ENCODE peak calls at places on chromosomes 12 and 14, in five cellular contexts. B, R, I, T and W are unnamed samples.

GRCh38 chr14:88085736-88086135 is 80.8 kb downstream of the GPR65 start:
- DNase-seq in B (no peak), R (no peak), I (no peak), T (no peak), W (no peak)

GRCh38 chr12:62363506-62363905 is 103.1 kb upstream of the MON2 start:
- DNase-seq in B (no peak), R (no peak), I (no peak), T (no peak), W (no peak)

GRCh38 chr12:55938826-55939501 is 8.0 kb downstream of the DGKA start:
- DNase-seq in B (no peak), R (no peak), I (no peak), T (no peak), W (no peak)

GRCh38 chr14:106308839-106309389 is 782.5 kb downstream of the TMEM121 start:
- DNase-seq in B (no peak), R (peak; percentile 42), I (peak; percentile 64), T (no peak), W (no peak)

GRCh38 chr12:30796508-30796780 is 41.7 kb upstream of the CAPRIN2 start:
- DNase-seq in B (peak; percentile 58), R (peak; percentile 79), I (peak; percentile 78), T (no peak), W (peak; percentile 67)

GRCh38 chr12:58502236-58502635 is 418.1 kb downstream of the LRIG3 start:
- DNase-seq in B (no peak), R (peak; percentile 85), I (no peak), T (peak; percentile 19), W (no peak)

GRCh38 chr12:57899010-57899662 is 42.2 kb upstream of the ATP23 start:
- DNase-seq in B (peak; percentile 70), R (no peak), I (no peak), T (peak; percentile 94), W (peak; percentile 38)

GRCh38 chr14:55077691-55078151 is 26.3 kb downstream of the MAPK1IP1L start:
- DNase-seq in B (no peak), R (peak; percentile 48), I (no peak), T (no peak), W (peak; percentile 86)

GRCh38 chr12:128098725-128099124 is 168.2 kb upstream of the TMEM132C start:
- DNase-seq in B (no peak), R (no peak), I (no peak), T (no peak), W (no peak)

GRCh38 chr14:71650187-71650586 is 282.0 kb upstream of the RGS6 start:
- DNase-seq in B (no peak), R (no peak), I (no peak), T (no peak), W (no peak)

GRCh38 chr14:71698698-71699097 is 233.5 kb upstream of the RGS6 start:
- DNase-seq in B (no peak), R (no peak), I (no peak), T (no peak), W (no peak)

DNA sequence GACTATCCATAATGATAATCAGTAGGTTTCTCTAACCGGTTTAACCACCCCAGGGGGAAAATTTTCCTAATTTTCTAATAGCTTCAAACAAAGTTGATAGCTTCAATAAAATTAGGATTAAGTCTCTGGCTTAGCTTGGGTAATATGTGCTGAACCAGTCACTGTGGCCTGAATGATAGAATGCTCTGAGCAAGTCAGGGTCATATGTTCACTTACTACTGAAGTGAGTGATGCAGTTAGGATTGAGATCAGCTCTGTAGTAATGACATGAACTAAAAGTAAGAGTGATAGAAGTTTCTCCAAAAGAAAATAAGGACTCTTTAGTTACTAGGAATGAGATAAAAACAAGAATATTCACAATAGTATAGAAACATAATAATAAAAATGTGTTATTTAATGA is 32.6 kb downstream of the ETNK1 start:
- DNase-seq in B (no peak), R (no peak), I (no peak), T (no peak), W (no peak)
- H3F3A ChIP-seq in B (no peaks in the 10 kb centered on the region), R (no peaks in the 10 kb centered on the region), I (no peaks in the 10 kb centered on the region), T (no peaks in the 10 kb centered on the region), W (peaks cover 7% of the 10 kb centered on the region)

GRCh38 chr12:95385646-95386045 is 88.3 kb upstream of the METAP2 start:
- DNase-seq in B (no peak), R (no peak), I (no peak), T (no peak), W (no peak)

GRCh38 chr12:95386056-95386455 is 87.9 kb upstream of the METAP2 start:
- DNase-seq in B (no peak), R (no peak), I (no peak), T (no peak), W (no peak)

GRCh38 chr12:95380997-95381786 is 92.8 kb upstream of the METAP2 start:
- DNase-seq in B (peak; percentile 49), R (no peak), I (no peak), T (no peak), W (peak; percentile 38)

GRCh38 chr12:95384785-95385184 is 89.2 kb upstream of the METAP2 start:
- DNase-seq in B (no peak), R (no peak), I (no peak), T (no peak), W (no peak)

DNA sequence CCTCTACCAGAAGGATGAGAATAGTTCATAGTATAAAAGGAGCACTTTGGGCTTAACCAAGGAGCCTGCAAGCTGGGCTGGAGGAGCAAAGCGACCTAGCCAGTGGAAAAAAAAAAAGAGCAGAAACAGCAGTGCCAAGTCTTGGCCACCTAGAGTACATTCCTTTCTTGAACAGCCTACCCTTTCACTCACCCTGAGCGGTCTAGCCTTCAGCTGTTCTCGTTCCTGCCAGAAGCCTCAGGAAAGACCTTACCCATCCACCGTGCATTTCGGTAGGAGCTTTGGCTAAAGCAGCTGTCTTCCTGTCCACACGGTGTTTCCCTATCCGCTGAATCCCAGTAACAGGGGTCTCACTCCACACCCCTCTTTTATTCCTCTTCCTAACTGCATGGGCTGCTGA is 88.7 kb upstream of the METAP2 start:
- DNase-seq in B (no peak), R (peak; percentile 19), I (peak; percentile 12), T (no peak), W (no peak)
- H3K4me3 ChIP-seq in B (no peak overlapping the region), R (no peak overlapping the region), I (no peak overlapping the region), T (no peak overlapping the region), W (no peak overlapping the region)

DNA sequence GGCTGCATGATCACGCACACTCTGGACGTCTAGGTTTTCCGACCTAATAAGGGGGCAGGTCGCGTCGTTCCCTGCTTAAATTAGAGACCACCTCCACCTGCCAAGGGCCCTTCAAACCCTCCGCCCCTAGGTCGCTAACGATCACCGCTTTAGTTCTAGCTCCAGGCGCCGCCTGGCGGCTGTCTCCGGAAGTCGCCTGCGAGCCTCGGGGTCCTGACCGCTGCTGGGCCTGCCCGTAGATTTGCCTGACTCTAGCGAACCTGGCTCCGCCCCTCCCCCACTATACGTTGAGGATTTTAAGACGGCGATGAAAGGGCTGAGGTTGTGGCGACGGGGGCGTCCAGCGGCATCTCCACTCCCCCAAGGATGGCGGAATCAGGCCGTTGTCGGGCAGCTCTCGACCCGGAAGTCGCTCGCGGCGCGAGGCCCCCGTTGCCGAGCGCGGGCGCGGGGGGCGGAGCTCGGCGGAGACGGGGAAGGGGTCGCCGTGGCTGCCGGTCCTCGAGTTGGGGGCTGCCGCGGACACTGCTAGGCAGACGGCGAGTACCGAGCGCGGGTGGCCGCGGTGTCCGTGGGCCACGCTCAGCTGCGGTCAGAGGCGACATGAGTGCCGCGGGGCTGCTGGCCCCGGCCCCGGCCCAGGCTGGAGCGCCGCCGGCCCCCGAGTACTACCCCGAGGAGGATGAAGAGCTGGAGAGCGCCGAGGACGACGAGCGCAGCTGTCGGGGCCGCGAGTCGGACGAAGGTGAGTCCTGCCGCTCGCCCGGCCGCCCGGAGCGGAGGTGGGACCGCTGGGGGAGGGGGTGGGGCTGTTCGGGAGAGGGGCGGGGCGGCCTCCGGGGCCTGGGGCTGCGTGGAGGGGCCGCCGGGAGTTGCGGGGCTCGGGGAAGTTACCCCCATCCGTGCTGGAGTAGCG is at the start of gene SUDS3:
- DNase-seq in B (peak; percentile 94), R (peak; percentile 94), I (peak; percentile 95), T (peak; percentile 69), W (peak; percentile 51)
- H3F3A ChIP-seq in B (no peaks in the 10 kb centered on the region), R (peaks cover 3% of the 10 kb centered on the region), I (peaks cover 3% of the 10 kb centered on the region), T (peaks cover 7% of the 10 kb centered on the region), W (peaks cover 10% of the 10 kb centered on the region)

GRCh38 chr14:77316872-77317271 is 3.8 kb downstream of the POMT2 start:
- DNase-seq in B (peak; percentile 74), R (no peak), I (no peak), T (no peak), W (no peak)

GRCh38 chr14:77322209-77322902 is 1.5 kb downstream of the GSTZ1 start:
- DNase-seq in B (no peak), R (no peak), I (no peak), T (no peak), W (no peak)

GRCh38 chr14:77318006-77318553 is 2.6 kb downstream of the POMT2 start:
- DNase-seq in B (no peak), R (no peak), I (no peak), T (no peak), W (no peak)

GRCh38 chr14:77320238-77320935 is at the start of gene POMT2:
- DNase-seq in B (peak; percentile 98), R (peak; percentile 97), I (peak; percentile 98), T (peak; percentile 75), W (peak; percentile 89)

GRCh38 chr14:77319416-77319815 is 1.3 kb downstream of the POMT2 start:
- DNase-seq in B (peak; percentile 49), R (no peak), I (no peak), T (no peak), W (no peak)
- H3K4me3 ChIP-seq in B (peak overlapping the region; percentile 86), R (peak overlapping the region; percentile 75), I (peak overlapping the region; percentile 94), T (no peak overlapping the region), W (peak overlapping the region; percentile 83)

DNA sequence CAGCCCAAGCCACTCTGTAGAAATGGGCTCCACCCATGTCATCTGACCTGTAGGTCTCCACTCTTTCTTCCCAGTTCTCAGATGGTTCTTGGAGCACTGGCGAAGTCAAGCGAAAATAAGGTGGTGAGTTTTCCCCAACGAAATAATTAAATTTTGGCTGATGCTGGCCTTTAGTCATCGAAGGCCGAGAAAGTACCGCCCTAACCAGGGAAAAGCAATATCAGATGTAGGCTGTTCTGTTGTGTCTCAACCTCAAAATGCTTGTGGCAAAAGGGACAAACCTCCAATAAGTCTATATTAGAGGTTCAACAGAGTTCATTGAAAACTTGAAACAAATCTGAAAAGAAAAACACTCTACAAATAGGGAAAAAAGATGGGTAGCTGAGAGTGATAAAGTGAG is 48.6 kb upstream of the BCAT1 start:
- DNase-seq in B (no peak), R (no peak), I (no peak), T (peak; percentile 29), W (no peak)
- H3F3A ChIP-seq in B (no peaks in the 10 kb centered on the region), R (peaks cover 9% of the 10 kb centered on the region), I (no peaks in the 10 kb centered on the region), T (peaks cover 22% of the 10 kb centered on the region), W (no peaks in the 10 kb centered on the region)

GRCh38 chr14:51139221-51139681 is 44.3 kb upstream of the TRIM9 start:
- DNase-seq in B (no peak), R (no peak), I (no peak), T (no peak), W (peak; percentile 11)

GRCh38 chr14:51138353-51139103 is 43.6 kb upstream of the TRIM9 start:
- DNase-seq in B (no peak), R (no peak), I (peak; percentile 37), T (no peak), W (no peak)
- H3K4me3 ChIP-seq in B (no peak overlapping the region), R (no peak overlapping the region), I (no peak overlapping the region), T (no peak overlapping the region), W (no peak overlapping the region)

DNA sequence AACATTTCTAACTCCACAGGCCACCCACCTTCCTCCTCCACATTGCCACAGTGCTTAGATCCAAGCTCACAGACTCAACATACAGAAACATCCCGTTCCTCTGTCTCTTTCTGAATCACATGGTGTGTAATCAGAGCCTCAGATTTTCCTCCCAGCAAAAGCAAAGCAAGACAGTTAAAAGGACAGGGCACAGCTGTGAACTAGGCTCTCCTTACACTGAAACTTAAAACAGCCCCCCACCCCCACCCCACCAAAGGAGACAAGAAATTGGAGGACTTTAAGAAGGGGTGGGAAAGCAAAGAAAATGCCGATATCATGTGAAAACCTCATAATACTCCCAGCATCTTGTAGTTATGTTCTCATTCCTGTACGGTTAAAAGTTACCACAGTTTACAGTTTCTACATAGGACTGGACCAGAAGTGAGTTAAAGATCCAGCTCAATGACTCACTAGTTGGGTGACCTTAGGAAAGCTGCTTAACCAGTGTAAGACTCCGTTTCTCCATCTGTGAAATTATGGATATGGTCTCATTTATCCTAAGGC is 4.8 kb downstream of the YBX3 start:
- DNase-seq in B (peak; percentile 44), R (peak; percentile 47), I (peak; percentile 32), T (no peak), W (peak; percentile 62)
- H3F3A ChIP-seq in B (no peaks in the 10 kb centered on the region), R (peaks cover 11% of the 10 kb centered on the region), I (no peaks in the 10 kb centered on the region), T (no peaks in the 10 kb centered on the region), W (peaks cover 56% of the 10 kb centered on the region)